ENCODE peak calls at places on chromosomes 11 and 22, in nine cellular contexts. C is GM12891; I is activated CD4-positive, alpha-beta T cell treated with anti-CD3 and anti-CD28 coated beads for 24 hours; P is activated effector memory CD4-positive, alpha-beta T cell treated with Interleukin-2 at 50 U/mL for 16 hours; F is fibroblast of pulmonary artery; M is amniotic stem cell; R is Karpas-422; T is hippocampal formation; H is AG08395. G is an unnamed sample.

GRCh38 chr22:10741210-10741609 is 4786.8 kb upstream of the OR11H1 start:
- DNase-seq in C (no peak), I (no peak), P (no peak), F (no peak), M (no peak), R (no peak), T (no peak), H (peak), G (no peak)

GRCh38 chr11:33211153-33211552 is 46.0 kb upstream of the HIPK3 start:
- DNase-seq in C (no peak), I (no peak), P (no peak), F (no peak), M (no peak), R (no peak), T (no peak), H (no peak), G (no peak)

GRCh38 chr22:40436460-40437431 is 66.4 kb downstream of the SGSM3 start:
- DNase-seq in C (no peak), I (no peak), P (peak), F (peak), M (no peak), R (peak), T (peak), H (peak), G (peak)

GRCh38 chr11:29159552-29160465 is 857.0 kb downstream of the KCNA4 start:
- DNase-seq in C (peak), I (no peak), P (no peak), F (peak), M (peak), R (peak), T (no peak), H (peak), G (peak)

GRCh38 chr11:16784097-16784496 is 45.6 kb downstream of the C11orf58 start:
- DNase-seq in C (no peak), I (no peak), P (no peak), F (no peak), M (no peak), R (no peak), T (no peak), H (no peak), G (no peak)

GRCh38 chr11:111120691-111121090 is 124.8 kb upstream of the POU2AF2 start:
- DNase-seq in C (no peak), I (no peak), P (no peak), F (no peak), M (no peak), R (no peak), T (no peak), H (no peak), G (peak)

GRCh38 chr22:30169002-30169401 is 77.6 kb downstream of the LIF start:
- DNase-seq in C (no peak), I (no peak), P (no peak), F (no peak), M (no peak), R (no peak), T (no peak), H (no peak), G (no peak)

GRCh38 chr11:133710241-133710640 is 135.1 kb downstream of the SPATA19 start:
- DNase-seq in C (no peak), I (no peak), P (no peak), F (no peak), M (no peak), R (no peak), T (no peak), H (no peak), G (no peak)

GRCh38 chr11:20597137-20597923 is 2.1 kb upstream of the SLC6A5 start:
- DNase-seq in C (no peak), I (no peak), P (no peak), F (no peak), M (no peak), R (no peak), T (no peak), H (no peak), G (no peak)